ENCODE peak calls at places on chromosome 2, in five cellular contexts. M, B, O, V and G are unnamed samples.

GRCh38 chr2:228600265-228600664 is 418.8 kb upstream of the SPHKAP start:
- DNase-seq in M (no peak), B (no peak), O (no peak), V (no peak), G (no peak)

GRCh38 chr2:26816893-26817292 is 31.0 kb downstream of the CENPA start:
- DNase-seq in M (no peak), B (no peak), O (peak; percentile 14), V (no peak), G (no peak)

GRCh38 chr2:117271631-117272030 is 542.9 kb upstream of the DDX18 start:
- DNase-seq in M (no peak), B (no peak), O (no peak), V (no peak), G (no peak)

GRCh38 chr2:39068290-39068689 is 52.6 kb downstream of the SOS1 start:
- DNase-seq in M (no peak), B (no peak), O (no peak), V (no peak), G (no peak)

GRCh38 chr2:110115291-110116032 is at the start of gene MALL:
- DNase-seq in M (no peak), B (no peak), O (peak; percentile 19), V (peak; percentile 76), G (no peak)

GRCh38 chr2:143939976-143940375 is 579.9 kb downstream of the ZEB2 start:
- DNase-seq in M (no peak), B (no peak), O (no peak), V (no peak), G (no peak)

GRCh38 chr2:212912445-212913103 is 238.8 kb downstream of the IKZF2 start:
- DNase-seq in M (no peak), B (no peak), O (no peak), V (peak; percentile 52), G (no peak)

GRCh38 chr2:127419448-127420038 is 1.3 kb downstream of the PROC start:
- DNase-seq in M (no peak), B (no peak), O (no peak), V (peak; percentile 40), G (no peak)

GRCh38 chr2:72719416-72719815 is 106.4 kb downstream of the EXOC6B start:
- DNase-seq in M (no peak), B (no peak), O (no peak), V (no peak), G (no peak)

GRCh38 chr2:207505728-207506127 is 24.0 kb upstream of the CREB1 start:
- DNase-seq in M (peak; percentile 62), B (peak; percentile 75), O (peak; percentile 94), V (no peak), G (no peak)

GRCh38 chr2:173090291-173090877 is 14.7 kb downstream of the MAP3K20 start:
- DNase-seq in M (no peak), B (no peak), O (peak; percentile 64), V (no peak), G (no peak)

GRCh38 chr2:99571609-99572344 is 82.0 kb upstream of the REV1 start:
- DNase-seq in M (no peak), B (no peak), O (no peak), V (no peak), G (no peak)

GRCh38 chr2:9178110-9178904 is 28.3 kb upstream of the ASAP2 start:
- DNase-seq in M (no peak), B (no peak), O (peak; percentile 25), V (no peak), G (peak; percentile 36)

GRCh38 chr2:27873091-27873490 is 17.1 kb downstream of the RBKS start:
- DNase-seq in M (no peak), B (no peak), O (no peak), V (no peak), G (no peak)

GRCh38 chr2:10712186-10712809 is 9.1 kb upstream of the ATP6V1C2 start:
- DNase-seq in M (no peak), B (no peak), O (no peak), V (no peak), G (no peak)

GRCh38 chr2:178909507-178909906 is 102.3 kb upstream of the TTN start:
- DNase-seq in M (no peak), B (no peak), O (no peak), V (no peak), G (no peak)

GRCh38 chr2:69089244-69089643 is 76.3 kb downstream of the ANTXR1 start:
- DNase-seq in M (no peak), B (no peak), O (no peak), V (no peak), G (no peak)